ENCODE peak calls at places on chromosomes 11 and 22, in eight cellular contexts. L is activated naive CD8-positive, alpha-beta T cell treated with anti-CD3 and anti-CD28 coated beads, Interleukin-2, amount 50 U/mL, for 24 hours; X is natural killer cell; A is Right ventricle myocardium superior; S is gastroesophageal sphincter; R is stimulated activated naive CD8-positive, alpha-beta T cell treated with anti-CD3 and anti-CD28 coated beads, Interleukin-15, Interleukin-2, amounts not matched to agents 100 U/mL and 50 U/mL, for 24 hours; C is CD4-positive, alpha-beta T cell; T is activated T-cell treated with anti-CD3 and anti-CD28 coated beads, Interleukin-2, amount 50 U/mL, for 4 hours. O is an unnamed sample.

GRCh38 chr22:36153756-36154155 is 6.8 kb downstream of the APOL3 start:
- ATAC-seq in R (no peak), L (no peak), X (no peak), T (no peak), A (no peak), C (no peak), S (no peak), O (no peak)

GRCh38 chr11:99638073-99638553 is 617.4 kb downstream of the CNTN5 start:
- ATAC-seq in L (no peak), T (no peak), R (no peak), A (no peak), X (no peak), C (no peak), S (no peak), O (no peak)

GRCh38 chr11:13917269-13917668 is 45.3 kb upstream of the SPON1 start:
- ATAC-seq in R (no peak), C (no peak), A (no peak), S (no peak), X (no peak), L (no peak), T (no peak), O (no peak)

GRCh38 chr11:125916683-125917337 is 12.5 kb downstream of the DDX25 start:
- ATAC-seq in L (no peak), T (no peak), C (no peak), A (no peak), S (no peak), R (no peak), X (no peak), O (no peak)

GRCh38 chr22:30457964-30458363 is 13.9 kb downstream of the SEC14L3 start:
- ATAC-seq in X (no peak), A (no peak), C (no peak), L (no peak), S (no peak), R (no peak), T (no peak), O (no peak)

GRCh38 chr11:17014774-17015638 is 792 bp upstream of the PLEKHA7 start:
- ATAC-seq in L (peak), R (peak), A (peak), T (peak), S (no peak), X (peak), C (peak), O (peak)

GRCh38 chr22:24553597-24554315 is 1.2 kb downstream of the GUCD1 start:
- ATAC-seq in L (no peak), X (no peak), C (no peak), S (no peak), R (no peak), T (no peak), A (peak), O (no peak)

GRCh38 chr11:15213471-15214231 is 98.9 kb downstream of the INSC start:
- ATAC-seq in X (no peak), L (no peak), R (no peak), S (no peak), A (no peak), C (no peak), T (no peak), O (no peak)

GRCh38 chr11:112770487-112770886 is 190.7 kb upstream of the NCAM1 start:
- ATAC-seq in S (no peak), L (no peak), X (no peak), T (no peak), C (no peak), R (no peak), A (peak), O (no peak)

GRCh38 chr11:119518746-119519382 is 95.9 kb upstream of the THY1 start:
- ATAC-seq in T (no peak), R (no peak), X (no peak), A (no peak), C (no peak), L (no peak), S (no peak), O (no peak)

GRCh38 chr11:86608251-86608799 is 64.1 kb downstream of the ME3 start:
- ATAC-seq in R (peak), A (peak), L (peak), T (peak), X (peak), S (peak), C (peak), O (peak)

GRCh38 chr11:126945319-126945718 is 55.3 kb downstream of the KIRREL3 start:
- ATAC-seq in S (no peak), R (no peak), X (no peak), C (no peak), A (no peak), L (no peak), T (no peak), O (no peak)

GRCh38 chr11:135073870-135074269 is 661.8 kb upstream of the B3GAT1 start:
- ATAC-seq in R (no peak), S (no peak), X (no peak), C (no peak), L (peak), A (peak), T (no peak), O (no peak)

GRCh38 chr11:33801821-33802413 is 27.6 kb upstream of the FBXO3 start:
- ATAC-seq in S (no peak), A (peak), C (no peak), R (no peak), T (peak), L (no peak), X (no peak), O (no peak)

GRCh38 chr22:30027169-30027568 is 53.1 kb upstream of the HORMAD2 start:
- ATAC-seq in A (peak), T (no peak), C (no peak), X (no peak), L (no peak), R (no peak), S (no peak), O (no peak)

GRCh38 chr22:17787159-17788022 is 13.1 kb upstream of the BID start:
- ATAC-seq in R (no peak), L (no peak), S (no peak), X (no peak), A (peak), T (no peak), C (no peak), O (no peak)

GRCh38 chr11:85950317-85951048 is 95.3 kb downstream of the CCDC83 start:
- ATAC-seq in S (no peak), X (no peak), A (no peak), C (no peak), T (no peak), L (no peak), R (no peak), O (no peak)

GRCh38 chr11:118175600-118176399 is 639 bp downstream of the SCN2B start:
- ATAC-seq in L (no peak), S (no peak), A (peak), C (no peak), R (no peak), X (no peak), T (no peak), O (no peak)

GRCh38 chr11:74773481-74773880 is 24.8 kb downstream of the RNF169 start:
- ATAC-seq in L (no peak), R (no peak), A (no peak), S (no peak), X (no peak), T (no peak), C (no peak), O (no peak)

GRCh38 chr11:60363542-60364525 is 14.5 kb upstream of the MS4A7 start:
- ATAC-seq in R (peak), C (peak), X (peak), A (peak), L (peak), S (peak), T (peak), O (peak)

GRCh38 chr11:726278-726915 is 20.4 kb downstream of the EPS8L2 start:
- ATAC-seq in S (no peak), R (peak), T (peak), C (peak), L (peak), X (peak), A (no peak), O (peak)

GRCh38 chr11:61905067-61905696 is 12.2 kb downstream of the RAB3IL1 start:
- ATAC-seq in T (no peak), C (no peak), S (no peak), L (no peak), A (no peak), R (no peak), X (no peak), O (no peak)

GRCh38 chr11:125214466-125215204 is 50.1 kb downstream of the PKNOX2 start:
- ATAC-seq in A (peak), R (no peak), L (no peak), S (peak), T (no peak), C (no peak), X (no peak), O (no peak)

GRCh38 chr11:12971955-12972354 is 37.2 kb upstream of the RASSF10 start:
- ATAC-seq in R (no peak), C (no peak), L (no peak), T (no peak), X (no peak), A (no peak), S (no peak), O (no peak)

GRCh38 chr11:4044971-4045646 is 49.5 kb upstream of the RRM1 start:
- ATAC-seq in C (no peak), T (no peak), L (no peak), S (no peak), X (no peak), R (no peak), A (peak), O (no peak)

GRCh38 chr11:130159139-130159538 is 443 bp upstream of the ST14 start:
- ATAC-seq in R (no peak), A (no peak), L (no peak), S (no peak), X (no peak), C (no peak), T (no peak), O (no peak)